ENCODE peak calls at places on chromosomes 16 and 17, in ten cellular contexts. L, G, K, I, X, V, Z, Y, S and E are unnamed samples.

GRCh38 chr16:86700396-86700945 is 122.1 kb downstream of the FOXL1 start:
- DNase-seq in L (no peak), G (no peak), K (no peak), I (no peak), X (no peak), V (no peak), Z (no peak), Y (no peak), S (no peak), E (no peak)

GRCh38 chr16:86202760-86203426 is 303.9 kb downstream of the IRF8 start:
- DNase-seq in L (no peak), G (no peak), K (no peak), I (no peak), X (no peak), V (no peak), Z (no peak), Y (no peak), S (no peak), E (no peak)

GRCh38 chr17:16872836-16873653 is 98.9 kb downstream of the TNFRSF13B start:
- DNase-seq in L (no peak), G (no peak), K (peak), I (no peak), X (peak), V (peak), Z (peak), Y (no peak), S (no peak), E (peak)

GRCh38 chr17:153851-154250 is 16.5 kb downstream of the SCGB1C2 start:
- DNase-seq in L (no peak), G (no peak), K (no peak), I (no peak), X (no peak), V (no peak), Z (no peak), Y (no peak), S (no peak), E (no peak)

GRCh38 chr17:21129023-21129681 is 2.4 kb downstream of the DHRS7B start:
- DNase-seq in L (no peak), G (no peak), K (peak), I (peak), X (no peak), V (no peak), Z (no peak), Y (peak), S (peak), E (no peak)

GRCh38 chr17:55580596-55581133 is 69.4 kb upstream of the SMIM36 start:
- DNase-seq in L (no peak), G (no peak), K (no peak), I (no peak), X (peak), V (peak), Z (no peak), Y (no peak), S (no peak), E (no peak)

GRCh38 chr16:4388275-4389021 is 16.8 kb downstream of the VASN start:
- DNase-seq in L (no peak), G (no peak), K (no peak), I (peak), X (no peak), V (no peak), Z (peak), Y (no peak), S (no peak), E (no peak)

GRCh38 chr16:19696312-19696711 is 21.7 kb downstream of the KNOP1 start:
- DNase-seq in L (no peak), G (peak), K (peak), I (peak), X (peak), V (no peak), Z (peak), Y (peak), S (peak), E (peak)

GRCh38 chr17:17587614-17588336 is 3.7 kb downstream of the PEMT start:
- DNase-seq in L (no peak), G (no peak), K (no peak), I (no peak), X (no peak), V (no peak), Z (no peak), Y (no peak), S (no peak), E (no peak)

GRCh38 chr16:83040174-83040573 is 413.4 kb downstream of the CDH13 start:
- DNase-seq in L (no peak), G (no peak), K (peak), I (no peak), X (peak), V (no peak), Z (no peak), Y (peak), S (no peak), E (no peak)

GRCh38 chr17:3695129-3695722 is 729 bp downstream of the P2RX5 start:
- DNase-seq in L (no peak), G (peak), K (no peak), I (no peak), X (no peak), V (no peak), Z (no peak), Y (no peak), S (no peak), E (peak)

GRCh38 chr16:57507414-57508083 is 21.3 kb upstream of the DOK4 start:
- DNase-seq in L (no peak), G (no peak), K (no peak), I (no peak), X (no peak), V (no peak), Z (no peak), Y (no peak), S (no peak), E (no peak)

GRCh38 chr17:49935526-49936210 is 33.3 kb upstream of the DLX4 start:
- DNase-seq in L (no peak), G (no peak), K (no peak), I (no peak), X (no peak), V (no peak), Z (no peak), Y (no peak), S (no peak), E (no peak)

GRCh38 chr17:7237761-7238417 is 1.4 kb downstream of the PHF23 start:
- DNase-seq in L (no peak), G (peak), K (peak), I (peak), X (peak), V (peak), Z (peak), Y (peak), S (peak), E (peak)

GRCh38 chr17:51850206-51850605 is 308.3 kb downstream of the CA10 start:
- DNase-seq in L (no peak), G (no peak), K (peak), I (no peak), X (no peak), V (no peak), Z (no peak), Y (no peak), S (no peak), E (no peak)

GRCh38 chr17:36944488-36945040 is 4.2 kb upstream of the AATF start:
- DNase-seq in L (no peak), G (no peak), K (no peak), I (no peak), X (no peak), V (no peak), Z (no peak), Y (no peak), S (no peak), E (no peak)

GRCh38 chr16:23318639-23319038 is 16.5 kb downstream of the SCNN1B start:
- DNase-seq in L (no peak), G (no peak), K (peak), I (no peak), X (no peak), V (no peak), Z (no peak), Y (no peak), S (no peak), E (no peak)

GRCh38 chr17:79986441-79987186 is 49.1 kb downstream of the TBC1D16 start:
- DNase-seq in L (peak), G (no peak), K (no peak), I (no peak), X (no peak), V (no peak), Z (peak), Y (peak), S (peak), E (no peak)

GRCh38 chr17:58302171-58302918 is 21.6 kb upstream of the MPO start:
- DNase-seq in L (no peak), G (no peak), K (no peak), I (no peak), X (no peak), V (peak), Z (peak), Y (no peak), S (peak), E (no peak)

GRCh38 chr17:38800237-38800760 is 943 bp upstream of the PIP4K2B start:
- DNase-seq in L (no peak), G (no peak), K (no peak), I (no peak), X (no peak), V (no peak), Z (no peak), Y (no peak), S (no peak), E (no peak)

GRCh38 chr17:5282639-5283217 is 644 bp downstream of the RABEP1 start:
- DNase-seq in L (no peak), G (peak), K (peak), I (peak), X (peak), V (no peak), Z (no peak), Y (no peak), S (no peak), E (no peak)

GRCh38 chr16:22198547-22199293 is 7.4 kb upstream of the EEF2K start:
- DNase-seq in L (no peak), G (no peak), K (peak), I (peak), X (no peak), V (no peak), Z (no peak), Y (peak), S (no peak), E (no peak)

GRCh38 chr16:22174642-22175041 is 12.3 kb downstream of the SDR42E2 start:
- DNase-seq in L (no peak), G (no peak), K (no peak), I (no peak), X (no peak), V (no peak), Z (no peak), Y (no peak), S (no peak), E (no peak)

GRCh38 chr17:42679001-42679491 is 2.3 kb upstream of the PLEKHH3 start:
- DNase-seq in L (no peak), G (peak), K (peak), I (peak), X (peak), V (no peak), Z (no peak), Y (peak), S (peak), E (no peak)